ENCODE peak calls at places on chromosome 15, in ten cellular contexts. F is NCI-H187; I is NCI-H146; W is activated T-helper 1 cell treated with anti-CD3 and anti-CD28 coated beads, Interleukin-2, amount 50 U/mL, for 16 hours; G is A172; Q is GDM1; O is GM04504; P is K562; R is left cardiac atrium; S is NCI-H1048. N is an unnamed sample.
A peak's percentile ranks its signal among the peaks of the same experiment; 100 is the strongest.

GRCh38 chr15:83762367-83762766 is 108.4 kb downstream of the ADAMTSL3 start:
- DNase-seq in O (no peak), Q (no peak), R (no peak), G (no peak), W (no peak), F (no peak), S (no peak), I (no peak), P (no peak), N (no peak)

GRCh38 chr15:79179108-79179561 is 88.6 kb upstream of the RASGRF1 start:
- DNase-seq in O (no peak), R (no peak), S (no peak), Q (no peak), W (no peak), G (peak; percentile 90), F (no peak), P (peak; percentile 88), I (peak; percentile 81), N (no peak)

GRCh38 chr15:41919201-41919820 is 25.5 kb upstream of the SPTBN5 start:
- DNase-seq in R (no peak), G (no peak), P (no peak), I (no peak), S (no peak), O (no peak), F (no peak), W (no peak), Q (no peak), N (no peak)

GRCh38 chr15:69265347-69265955 is 33.3 kb upstream of the PAQR5 start:
- DNase-seq in P (no peak), O (no peak), I (peak; percentile 24), G (peak; percentile 14), F (no peak), S (no peak), W (no peak), Q (no peak), R (no peak), N (no peak)

GRCh38 chr15:53559364-53560253 is 199.9 kb downstream of the WDR72 start:
- DNase-seq in O (no peak), S (no peak), F (no peak), Q (no peak), P (no peak), W (no peak), R (no peak), G (no peak), I (no peak), N (no peak)

GRCh38 chr15:77036537-77037474 is 34.1 kb downstream of the TSPAN3 start:
- DNase-seq in O (no peak), P (no peak), G (no peak), F (no peak), R (no peak), W (no peak), I (no peak), S (no peak), Q (no peak), N (peak; percentile 24)

GRCh38 chr15:77901921-77902750 is 175.4 kb downstream of the TBC1D2B start:
- DNase-seq in S (no peak), G (no peak), F (no peak), W (no peak), I (no peak), R (no peak), Q (no peak), O (no peak), P (peak; percentile 24), N (no peak)

GRCh38 chr15:93047621-93048425 is 41.2 kb downstream of the RGMA start:
- DNase-seq in R (no peak), G (no peak), W (no peak), Q (peak; percentile 28), O (no peak), F (no peak), P (no peak), I (no peak), S (no peak), N (no peak)

GRCh38 chr15:78265752-78266224 is 1.4 kb downstream of the DNAJA4 start:
- DNase-seq in R (no peak), O (no peak), G (peak; percentile 73), I (no peak), Q (no peak), W (no peak), F (no peak), S (no peak), P (no peak), N (no peak)

GRCh38 chr15:66692808-66693596 is 9.0 kb upstream of the SMAD6 start:
- DNase-seq in G (no peak), O (no peak), W (no peak), Q (peak; percentile 42), I (no peak), S (no peak), P (no peak), R (no peak), F (no peak), N (no peak)

GRCh38 chr15:53974813-53975212 is 3.4 kb upstream of the UNC13C start:
- DNase-seq in F (no peak), O (no peak), P (no peak), R (no peak), I (no peak), S (no peak), Q (no peak), W (no peak), G (no peak), N (no peak)

GRCh38 chr15:49438970-49439631 is 16.1 kb downstream of the FGF7 start:
- DNase-seq in Q (peak; percentile 89), P (no peak), F (no peak), R (peak; percentile 26), S (no peak), G (no peak), O (no peak), I (no peak), W (no peak), N (no peak)

GRCh38 chr15:74423443-74424257 is 10.1 kb downstream of the SEMA7A start:
- DNase-seq in I (no peak), F (no peak), G (peak; percentile 13), P (no peak), S (no peak), R (no peak), W (no peak), O (no peak), Q (no peak), N (no peak)

GRCh38 chr15:57606816-57607215 is 15.1 kb downstream of the MYZAP start:
- DNase-seq in Q (no peak), S (no peak), G (no peak), P (no peak), O (no peak), W (no peak), I (no peak), R (no peak), F (no peak), N (no peak)

GRCh38 chr15:95550702-95551101 is 779.8 kb upstream of the NR2F2 start:
- DNase-seq in I (no peak), O (no peak), S (no peak), R (no peak), Q (no peak), P (no peak), G (no peak), W (no peak), F (no peak), N (no peak)